ENCODE peak calls at places on chromosomes 16 and 17, in ten cellular contexts. N, I, K, J, Q, T, A, P, E and U are unnamed samples.

GRCh38 chr16:11551842-11552241 is 34.9 kb downstream of the LITAF start:
- DNase-seq in Q (no peak), K (no peak), J (no peak), T (no peak), E (no peak), I (no peak), P (no peak), N (no peak), A (no peak), U (no peak)

GRCh38 chr17:14545156-14545906 is 244.4 kb downstream of the HS3ST3B1 start:
- DNase-seq in P (no peak), Q (no peak), K (peak), E (no peak), J (no peak), A (no peak), T (no peak), N (no peak), I (no peak), U (no peak)

GRCh38 chr16:86611517-86611840 is 33.1 kb downstream of the FOXL1 start:
- DNase-seq in I (no peak), K (no peak), N (no peak), Q (no peak), E (no peak), J (no peak), T (no peak), P (no peak), A (no peak), U (no peak)

GRCh38 chr16:56450275-56450889 is 750 bp downstream of the NUDT21 start:
- DNase-seq in J (peak), A (no peak), K (no peak), I (no peak), P (no peak), E (no peak), Q (peak), T (no peak), N (no peak), U (no peak)

GRCh38 chr16:30645727-30646126 is 5.0 kb upstream of the PRR14 start:
- DNase-seq in Q (no peak), P (no peak), E (no peak), K (no peak), T (no peak), I (no peak), J (no peak), A (no peak), N (no peak), U (no peak)

GRCh38 chr16:58114827-58115825 is 14.1 kb downstream of the CFAP20 start:
- DNase-seq in T (no peak), E (no peak), P (no peak), N (no peak), J (no peak), A (no peak), Q (no peak), K (no peak), I (no peak), U (no peak)

GRCh38 chr17:72567774-72568173 is 447.0 kb downstream of the SOX9 start:
- DNase-seq in E (no peak), T (no peak), Q (no peak), P (no peak), A (no peak), I (no peak), N (no peak), K (no peak), J (no peak), U (no peak)

GRCh38 chr17:55710829-55711496 is 11.7 kb downstream of the TMEM100 start:
- DNase-seq in T (no peak), A (no peak), N (no peak), Q (no peak), K (no peak), J (peak), E (no peak), P (no peak), I (peak), U (no peak)

GRCh38 chr17:6627019-6627418 is 13.5 kb downstream of the KIAA0753 start:
- DNase-seq in K (peak), I (no peak), N (no peak), A (no peak), P (no peak), E (no peak), T (no peak), Q (peak), J (no peak), U (no peak)

GRCh38 chr17:77216435-77216980 is 75.7 kb downstream of the SEC14L1 start:
- DNase-seq in J (no peak), T (no peak), I (peak), E (no peak), Q (no peak), K (no peak), A (no peak), P (no peak), N (no peak), U (no peak)

GRCh38 chr16:17313085-17313611 is 157.6 kb downstream of the XYLT1 start:
- DNase-seq in E (no peak), P (no peak), I (no peak), Q (no peak), J (no peak), N (no peak), T (no peak), K (no peak), A (no peak), U (peak)

GRCh38 chr16:75002474-75002873 is 3.6 kb downstream of the ZNRF1 start:
- DNase-seq in A (no peak), P (no peak), E (no peak), I (no peak), J (no peak), Q (no peak), K (no peak), N (no peak), T (no peak), U (no peak)

GRCh38 chr17:2050246-2050866 is 4.5 kb upstream of the HIC1 start:
- DNase-seq in K (no peak), E (peak), Q (peak), I (peak), J (peak), T (no peak), P (peak), A (peak), N (peak), U (peak)